ENCODE peak calls at places on chromosomes 16 and 17, in four cellular contexts. C, G, F and P are unnamed samples. For H3K4me1 and H3K36me3, the result is how much of the 10 kb centered on the place peaks cover.

GRCh38 chr17:50863221-50863843 is 2.8 kb downstream of the TOB1 start:
- DNase-seq in C (no peak), F (no peak), G (peak), P (peak)

GRCh38 chr17:50072130-50072529 is 16.2 kb downstream of the ITGA3 start:
- DNase-seq in G (no peak), F (no peak), C (no peak), P (peak)

GRCh38 chr17:48633266-48633816 is 7.2 kb upstream of the HOXB9 start:
- DNase-seq in C (no peak), G (no peak), F (no peak), P (no peak)

GRCh38 chr17:68101992-68102758 is 66.6 kb downstream of the KPNA2 start:
- DNase-seq in G (peak), C (peak), F (peak), P (peak)

GRCh38 chr17:73419896-73420295 is 108.1 kb upstream of the CDC42EP4 start:
- DNase-seq in C (no peak), G (no peak), F (no peak), P (no peak)

GRCh38 chr17:41654134-41654907 is 29.9 kb upstream of the KRT17 start:
- DNase-seq in G (peak), C (no peak), F (no peak), P (no peak)

GRCh38 chr16:27515874-27516353 is 33.8 kb downstream of the GTF3C1 start:
- DNase-seq in C (peak), F (no peak), G (peak), P (no peak)

GRCh38 chr17:69567130-69567529 is 152.6 kb downstream of the MAP2K6 start:
- DNase-seq in G (peak), C (no peak), F (no peak), P (no peak)

GRCh38 chr17:69762766-69763165 is 312.3 kb upstream of the KCNJ16 start:
- DNase-seq in C (no peak), G (no peak), F (no peak), P (no peak)

GRCh38 chr17:28811594-28812135 is 30.9 kb downstream of the FAM222B start:
- DNase-seq in G (peak), F (no peak), C (no peak), P (peak)

GRCh38 chr17:45312477-45313418 is 4.1 kb downstream of the MAP3K14 start:
- DNase-seq in F (peak), G (no peak), C (no peak), P (no peak)

GRCh38 chr17:11644265-11645212 is 46.3 kb downstream of the DNAH9 start:
- DNase-seq in F (peak), C (peak), G (peak), P (peak)

GRCh38 chr16:57892041-57892440 is 78.9 kb downstream of the CNGB1 start:
- DNase-seq in F (no peak), C (no peak), G (no peak), P (no peak)

GRCh38 chr17:45437461-45438283 is 5.0 kb upstream of the ARHGAP27 start:
- DNase-seq in F (no peak), G (no peak), C (no peak), P (no peak)

GRCh38 chr16:75243667-75244224 is 7.7 kb downstream of the BCAR1 start:
- DNase-seq in F (no peak), G (no peak), C (no peak), P (peak)
- H3K4me1 ChIP-seq in F (under half), G (half or more), C (half or more), P (under half)

GRCh38 chr17:4971826-4972225 is 4.2 kb upstream of the SPAG7 start:
- DNase-seq in G (no peak), C (no peak), F (no peak), P (no peak)

GRCh38 chr17:4972322-4972721 is 4.7 kb upstream of the SPAG7 start:
- DNase-seq in F (no peak), C (no peak), G (no peak), P (no peak)

GRCh38 chr17:4972752-4973151 is 5.1 kb upstream of the SPAG7 start:
- DNase-seq in C (no peak), F (no peak), G (no peak), P (no peak)

GRCh38 chr17:4974064-4974670 is 6.5 kb upstream of the SPAG7 start:
- DNase-seq in G (no peak), F (no peak), C (peak), P (no peak)

DNA sequence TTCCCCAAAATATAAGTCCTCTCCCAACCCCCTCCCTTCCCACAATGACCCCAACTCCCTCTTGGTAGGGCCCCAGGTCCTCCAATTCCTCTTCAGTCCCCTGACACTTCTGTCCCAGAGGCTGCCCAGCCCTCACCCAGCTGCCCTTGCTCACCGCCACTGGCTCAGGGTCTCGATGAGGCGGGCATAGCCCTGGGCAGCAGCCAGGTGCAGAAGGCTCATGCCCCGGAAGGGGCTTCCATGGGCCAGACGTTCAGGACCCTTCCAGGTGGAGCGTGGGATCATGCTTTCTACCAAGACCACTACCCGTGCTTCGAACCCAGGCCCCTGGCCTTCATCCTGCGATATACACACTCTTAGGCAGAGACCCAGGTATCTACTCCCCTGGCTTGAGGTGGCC is 5.8 kb upstream of the SPAG7 start:
- DNase-seq in C (no peak), G (no peak), F (no peak), P (no peak)
- H3K36me3 ChIP-seq in C (under half), G (under half), F (under half), P (under half)

GRCh38 chr17:40167685-40168261 is 9.5 kb upstream of the RAPGEFL1 start:
- DNase-seq in C (no peak), G (no peak), F (no peak), P (no peak)
- H3K27ac ChIP-seq in C (peak), G (peak), F (no peak), P (no peak)

GRCh38 chr17:76530489-76530814 is 7.1 kb downstream of the CYGB start:
- DNase-seq in F (no peak), C (no peak), G (no peak), P (no peak)
- H3K4me1 ChIP-seq in F (under half), C (half or more), G (half or more), P (under half)

GRCh38 chr17:81564778-81565177 is 12.6 kb upstream of the FAAP100 start:
- DNase-seq in C (no peak), G (no peak), F (no peak), P (no peak)
- H3K36me3 ChIP-seq in C (under half), G (under half), F (under half), P (half or more)

DNA sequence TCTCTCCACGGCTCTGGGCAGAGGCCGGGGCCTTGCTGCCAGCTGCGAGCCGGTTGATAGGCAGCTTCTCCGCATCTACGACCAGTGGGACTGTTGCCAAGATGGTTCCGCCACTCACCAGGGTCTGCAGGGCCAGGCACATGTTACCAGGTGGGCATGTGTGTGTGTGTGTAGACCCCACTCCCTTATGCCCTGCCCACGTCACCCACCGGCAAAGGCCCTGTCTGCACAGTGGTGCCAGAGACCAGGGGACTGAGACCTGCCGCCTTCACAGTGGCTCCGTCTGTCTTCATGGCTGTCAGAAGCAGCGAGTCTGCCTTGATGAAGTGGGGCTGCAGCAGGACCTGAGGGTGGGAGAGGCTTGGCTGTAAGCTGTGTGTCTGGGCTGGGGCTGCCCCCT is 17.7 kb downstream of the SREBF1 start:
- DNase-seq in F (no peak), C (no peak), G (no peak), P (no peak)
- H3K27ac ChIP-seq in F (peak), C (no peak), G (no peak), P (no peak)

GRCh38 chr17:15659236-15659635 is 24.9 kb downstream of the TRIM16 start:
- DNase-seq in C (no peak), G (no peak), F (no peak), P (no peak)
- H3K4me1 ChIP-seq in C (under half), G (under half), F (under half), P (under half)

GRCh38 chr17:75835315-75835987 is 8.8 kb downstream of the UNC13D start:
- DNase-seq in G (no peak), C (no peak), F (no peak), P (no peak)
- H3K36me3 ChIP-seq in G (under half), C (under half), F (under half), P (half or more)

DNA sequence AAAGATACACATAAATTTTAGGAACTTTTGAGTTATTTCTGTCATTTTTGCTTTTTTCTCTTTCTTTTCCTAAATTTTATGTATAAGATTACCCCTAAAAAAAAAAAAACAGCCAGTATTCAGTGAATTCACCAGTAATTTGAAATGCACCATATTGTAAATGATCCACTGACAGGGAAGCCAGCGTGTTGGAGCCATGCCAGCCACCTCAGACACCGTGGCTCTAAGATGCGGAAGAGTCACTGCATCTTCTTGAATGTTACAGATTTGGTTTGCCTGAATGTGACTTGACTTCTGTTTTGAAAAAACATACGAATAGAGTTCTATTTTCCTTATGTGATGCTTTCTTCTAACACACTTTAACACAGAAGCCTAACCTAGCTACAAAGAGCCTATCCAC is 37.4 kb downstream of the CLUAP1 start:
- DNase-seq in C (no peak), F (no peak), G (no peak), P (no peak)
- H3K27ac ChIP-seq in C (no peak), F (no peak), G (no peak), P (no peak)

GRCh38 chr17:17847102-17847501 is 10.3 kb upstream of the SREBF1 start:
- DNase-seq in G (no peak), C (no peak), F (no peak), P (no peak)
- H3K4me1 ChIP-seq in G (under half), C (under half), F (under half), P (under half)